ENCODE peak calls at places on chromosomes 12 and 14, in nine cellular contexts. C is PC-3, U is OCI-LY7, V is neural progenitor cell, N is MM.1S, X is GM23338, Y is SK-N-SH, W is HCT116, S is hepatocyte. R is an unnamed sample. For H4K20me1, the result is how much of the 10 kb centered on the place peaks cover.

GRCh38 chr12:124512667-124513296 is 54.6 kb downstream of the NCOR2 start:
- DNase-seq in C (peak), U (no peak), V (peak), N (no peak), X (peak), Y (peak), W (peak), S (peak), R (peak)

GRCh38 chr12:59904874-59905521 is 309.2 kb downstream of the SLC16A7 start:
- DNase-seq in C (no peak), U (no peak), V (no peak), N (no peak), X (no peak), Y (no peak), W (no peak), S (no peak), R (peak)

GRCh38 chr12:34390846-34391700 is 368.8 kb downstream of the ALG10 start:
- DNase-seq in C (no peak), U (no peak), V (no peak), N (no peak), X (no peak), Y (no peak), W (no peak), S (no peak), R (no peak)

GRCh38 chr12:124556896-124557501 is 10.4 kb downstream of the NCOR2 start:
- DNase-seq in C (no peak), U (no peak), V (peak), N (no peak), X (no peak), Y (peak), W (no peak), S (no peak), R (no peak)

GRCh38 chr14:22668417-22668816 is 24.3 kb upstream of the OR6J1 start:
- DNase-seq in C (peak), U (no peak), V (no peak), N (no peak), X (no peak), Y (no peak), W (no peak), S (peak), R (peak)

GRCh38 chr12:10673660-10674384 is at the start of gene STYK1:
- DNase-seq in C (peak), U (peak), V (peak), N (peak), X (peak), Y (peak), W (peak), S (peak), R (peak)

GRCh38 chr14:33646692-33647260 is 304.1 kb downstream of the EGLN3 start:
- DNase-seq in C (peak), U (no peak), V (no peak), N (no peak), X (no peak), Y (no peak), W (no peak), S (no peak), R (peak)

GRCh38 chr14:100616854-100617714 is 29.9 kb upstream of the BEGAIN start:
- DNase-seq in C (no peak), U (no peak), V (no peak), N (no peak), X (no peak), Y (peak), W (no peak), S (no peak), R (no peak)

GRCh38 chr12:60644076-60644475 is 1048.2 kb downstream of the SLC16A7 start:
- DNase-seq in C (no peak), U (peak), V (peak), N (no peak), X (peak), Y (no peak), W (no peak), S (no peak), R (no peak)

GRCh38 chr14:50667491-50668007 is 557 bp downstream of the SAV1 start:
- DNase-seq in C (peak), U (peak), V (no peak), N (peak), X (peak), Y (peak), W (no peak), S (peak), R (no peak)
- TF ChIP-seq EZH2phosphoT487 in C (no peak), U (no peak), V (no peak), N (no peak), X (no peak), Y (no peak), W (no peak), S (no peak), R (no peak)

DNA sequence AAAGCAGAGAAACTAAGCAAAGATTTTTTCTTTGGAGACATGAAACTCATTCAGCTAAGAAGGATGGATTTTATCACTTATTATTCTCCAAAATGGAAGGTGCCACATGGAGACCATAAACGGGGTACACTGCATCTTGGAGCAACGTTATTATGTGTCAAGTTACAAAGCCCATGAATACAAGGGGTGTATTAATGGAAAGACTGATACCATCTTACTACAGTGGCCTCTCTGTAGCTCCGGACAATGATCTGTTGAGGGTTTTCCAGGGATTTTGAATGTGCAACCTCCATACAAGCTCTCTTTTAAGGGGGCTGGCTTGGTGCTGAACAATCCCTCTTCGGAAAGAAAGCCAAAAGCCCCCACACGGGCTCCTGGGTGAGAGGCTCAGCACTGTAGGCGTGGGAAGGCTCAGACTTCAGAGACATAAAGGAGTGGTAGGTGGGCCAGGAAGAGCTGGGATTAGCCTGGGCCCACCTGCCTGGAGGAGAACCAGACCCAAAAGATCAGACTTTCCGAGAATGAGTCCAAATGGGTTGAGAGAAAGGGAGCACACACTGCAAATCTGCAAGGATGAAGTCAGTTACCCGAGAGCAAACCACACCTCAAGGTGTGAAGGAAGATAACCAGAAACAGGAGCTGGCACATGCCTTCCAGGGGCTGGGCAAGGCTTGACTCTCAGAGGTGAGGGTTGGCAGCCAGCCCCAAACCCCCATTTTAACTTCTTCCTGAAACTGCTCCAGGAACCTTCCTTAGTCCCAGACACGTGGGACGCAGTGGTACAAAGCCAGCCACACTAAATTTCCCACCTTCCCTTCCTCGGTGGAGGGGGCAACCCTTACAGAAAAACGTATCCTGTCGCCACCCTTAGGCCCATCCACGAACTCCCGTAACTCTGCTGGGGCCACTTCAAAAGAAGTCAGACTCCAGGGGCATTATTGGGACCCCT is 1.5 kb downstream of the VPS37B start:
- DNase-seq in C (peak), U (no peak), V (no peak), N (no peak), X (no peak), Y (no peak), W (no peak), S (no peak), R (peak)
- H4K20me1 ChIP-seq in C (under half), U (under half), V (half or more), N (under half), X (under half), Y (under half), W (under half), S (under half), R (under half)

DNA sequence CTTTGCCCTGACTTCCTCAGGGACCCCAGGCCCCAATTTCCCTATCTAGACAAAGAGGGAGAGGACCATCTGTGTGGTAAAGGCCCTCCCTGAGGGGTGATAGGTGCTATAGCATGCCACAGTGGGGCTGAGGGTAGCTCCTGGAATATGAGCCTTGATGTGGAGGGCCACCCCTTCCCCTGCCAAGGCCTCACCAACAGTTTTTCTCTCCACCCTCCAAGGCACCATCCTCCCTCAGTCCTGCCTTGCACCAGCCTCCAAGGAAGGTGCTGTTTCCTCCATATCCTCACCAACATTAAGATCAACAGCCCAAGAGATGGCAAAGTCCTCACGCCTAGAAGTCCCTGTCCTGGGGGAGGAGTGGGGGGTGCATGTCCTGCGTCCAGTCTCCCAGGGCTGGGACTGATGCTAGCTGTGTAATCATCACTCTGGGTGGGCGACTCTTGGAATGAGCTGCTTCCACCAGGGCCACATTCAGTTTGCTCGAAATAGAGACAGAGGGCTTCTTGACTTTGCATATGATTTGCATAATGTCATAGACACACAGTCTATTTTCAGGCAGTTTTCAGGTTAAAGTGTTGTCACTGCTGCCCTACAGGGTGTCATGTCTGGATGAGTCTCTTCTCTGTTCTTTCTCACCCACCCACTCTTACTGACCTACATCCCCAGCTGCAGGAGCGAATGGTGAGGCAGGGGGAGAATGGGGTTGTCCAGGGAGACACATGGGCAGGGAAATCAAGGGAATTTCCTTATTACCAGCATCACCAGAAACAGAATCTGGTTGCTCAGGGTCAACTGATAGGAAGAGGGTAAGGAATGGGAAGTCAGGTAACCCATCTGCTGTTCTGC is 17.5 kb downstream of the ACVRL1 start:
- DNase-seq in C (no peak), U (no peak), V (no peak), N (no peak), X (no peak), Y (no peak), W (no peak), S (no peak), R (no peak)
- H3K4me2 ChIP-seq in C (no peak), U (peak), V (no peak), N (no peak), X (no peak), Y (no peak), W (no peak), S (no peak), R (no peak)

GRCh38 chr12:95653761-95654546 is 102.7 kb upstream of the USP44 start:
- DNase-seq in C (peak), U (peak), V (peak), N (no peak), X (no peak), Y (no peak), W (peak), S (peak), R (peak)
- TF ChIP-seq EZH2phosphoT487 in C (no peak), U (no peak), V (no peak), N (no peak), X (no peak), Y (no peak), W (no peak), S (no peak), R (no peak)

DNA sequence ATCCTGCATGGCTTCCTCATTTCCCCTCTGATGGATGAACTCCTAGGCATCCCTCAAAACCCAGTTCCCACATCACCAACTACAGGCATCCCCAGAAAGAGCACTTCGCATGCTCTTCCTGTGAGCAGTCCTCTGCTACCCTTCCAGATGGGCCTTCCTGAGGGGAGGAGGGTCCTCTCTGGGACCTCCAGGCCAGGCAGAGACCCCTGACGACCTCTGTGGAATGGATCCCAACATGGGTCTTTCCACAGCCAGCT is 1.9 kb downstream of the AKT1 start:
- DNase-seq in C (no peak), U (no peak), V (no peak), N (no peak), X (no peak), Y (no peak), W (no peak), S (no peak), R (no peak)
- H4K20me1 ChIP-seq in C (under half), U (under half), V (half or more), N (under half), X (under half), Y (half or more), W (under half), S (half or more), R (under half)

GRCh38 chr12:109458771-109459208 is 18.3 kb downstream of the KCTD10 start:
- DNase-seq in C (no peak), U (no peak), V (peak), N (no peak), X (peak), Y (no peak), W (no peak), S (no peak), R (peak)
- H3K4me2 ChIP-seq in C (no peak), U (no peak), V (peak), N (no peak), X (peak), Y (no peak), W (no peak), S (peak), R (peak)

GRCh38 chr12:53187145-53187899 is 6.6 kb upstream of the CSAD start:
- DNase-seq in C (no peak), U (no peak), V (no peak), N (no peak), X (no peak), Y (no peak), W (no peak), S (no peak), R (no peak)

GRCh38 chr12:53186745-53187144 is 6.0 kb upstream of the CSAD start:
- DNase-seq in C (no peak), U (no peak), V (no peak), N (no peak), X (no peak), Y (no peak), W (no peak), S (no peak), R (no peak)

GRCh38 chr12:53184828-53185227 is 4.1 kb upstream of the CSAD start:
- DNase-seq in C (no peak), U (no peak), V (no peak), N (no peak), X (no peak), Y (no peak), W (no peak), S (no peak), R (no peak)

GRCh38 chr12:53182836-53183235 is 2.1 kb upstream of the CSAD start:
- DNase-seq in C (peak), U (no peak), V (no peak), N (no peak), X (no peak), Y (no peak), W (no peak), S (no peak), R (peak)

DNA sequence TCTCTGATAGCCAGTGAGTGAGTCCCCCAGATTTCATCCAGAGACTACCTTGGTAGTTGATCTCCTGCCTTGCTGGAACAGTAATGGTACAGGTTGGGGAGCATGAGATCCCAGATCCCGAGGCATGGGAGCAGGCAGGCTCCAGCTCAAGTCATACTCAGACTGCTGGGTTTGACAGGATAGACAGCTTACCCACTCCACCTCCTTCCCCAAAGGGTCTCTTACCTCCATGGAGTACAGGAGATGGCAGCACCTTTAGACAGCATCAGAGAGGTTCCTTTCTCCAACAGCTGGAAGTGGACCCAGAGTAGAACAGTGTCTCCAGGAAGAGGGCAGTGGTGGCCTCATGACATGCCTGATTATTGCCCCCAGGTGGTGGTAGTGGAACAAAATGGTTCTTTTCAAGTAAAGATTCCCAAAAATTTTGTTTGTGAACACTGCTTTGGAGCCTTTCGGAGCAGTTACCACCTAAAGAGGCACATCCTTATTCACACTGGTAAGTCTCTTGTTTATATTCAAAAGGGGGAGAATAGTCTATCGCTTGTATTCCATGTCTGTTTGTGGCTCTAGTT is 4.9 kb upstream of the CSAD start:
- DNase-seq in C (no peak), U (no peak), V (no peak), N (no peak), X (no peak), Y (no peak), W (no peak), S (no peak), R (peak)
- TF ChIP-seq EZH2phosphoT487 in C (no peak), U (no peak), V (no peak), N (no peak), X (no peak), Y (no peak), W (no peak), S (no peak), R (no peak)

GRCh38 chr14:94054936-94055335 is 26.1 kb downstream of the DDX24 start:
- DNase-seq in C (no peak), U (no peak), V (no peak), N (no peak), X (no peak), Y (no peak), W (no peak), S (no peak), R (no peak)
- H4K20me1 ChIP-seq in C (under half), U (under half), V (under half), N (under half), X (under half), Y (under half), W (under half), S (under half), R (under half)

GRCh38 chr12:6664902-6665301 is 2.0 kb upstream of the ING4 start:
- DNase-seq in C (no peak), U (no peak), V (no peak), N (no peak), X (no peak), Y (no peak), W (no peak), S (no peak), R (peak)

GRCh38 chr12:6662602-6662905 is 365 bp downstream of the ING4 start:
- DNase-seq in C (no peak), U (no peak), V (no peak), N (no peak), X (peak), Y (peak), W (no peak), S (no peak), R (no peak)

GRCh38 chr12:6662906-6663742 is at the start of gene ING4:
- DNase-seq in C (peak), U (peak), V (peak), N (peak), X (peak), Y (peak), W (peak), S (peak), R (peak)

GRCh38 chr12:6667559-6668210 is 4.8 kb upstream of the ING4 start:
- DNase-seq in C (peak), U (peak), V (no peak), N (no peak), X (peak), Y (no peak), W (peak), S (peak), R (peak)

GRCh38 chr12:6666211-6666610 is 3.3 kb upstream of the ING4 start:
- DNase-seq in C (no peak), U (no peak), V (no peak), N (no peak), X (no peak), Y (no peak), W (no peak), S (no peak), R (no peak)
- H3K4me2 ChIP-seq in C (no peak), U (no peak), V (no peak), N (no peak), X (no peak), Y (no peak), W (no peak), S (no peak), R (no peak)

GRCh38 chr12:13316847-13317246 is 120.3 kb downstream of the EMP1 start:
- DNase-seq in C (no peak), U (no peak), V (no peak), N (no peak), X (no peak), Y (no peak), W (no peak), S (peak), R (no peak)
- TF ChIP-seq EZH2phosphoT487 in C (no peak), U (no peak), V (no peak), N (no peak), X (no peak), Y (no peak), W (no peak), S (no peak), R (no peak)

R was measured in GM23248.